ENCODE peak calls at places on chromosomes 16 and 17, in ten cellular contexts. E is H9, R is mammary epithelial cell, L is fibroblast of lung, T is heart right ventricle, W is heart left ventricle, K is testis, Z is psoas muscle, B is brain microvascular endothelial cell, M is A549. I is an unnamed sample.

GRCh38 chr17:77429985-77430752 is 289.4 kb downstream of the SEC14L1 start:
- DNase-seq in E (peak; percentile 98), T (peak; percentile 97), Z (peak; percentile 91), K (peak; percentile 90), L (peak; percentile 99), M (peak; percentile 84), B (peak; percentile 98), W (peak; percentile 93), R (peak; percentile 76), I (peak; percentile 99)

GRCh38 chr17:12395733-12396354 is 269.8 kb upstream of the MYOCD start:
- DNase-seq in Z (no peak), M (peak; percentile 34), L (no peak), E (peak; percentile 68), W (no peak), B (peak; percentile 35), K (peak; percentile 53), R (no peak), T (no peak), I (no peak)

GRCh38 chr16:4846503-4846900 is 586 bp downstream of the GLYR1 start:
- DNase-seq in Z (peak; percentile 48), L (peak; percentile 53), M (no peak), B (peak; percentile 64), K (peak; percentile 79), E (peak; percentile 32), R (peak; percentile 65), T (peak; percentile 63), W (no peak), I (peak; percentile 70)

GRCh38 chr17:59361916-59362810 is 30.7 kb downstream of the YPEL2 start:
- DNase-seq in E (no peak), Z (no peak), T (no peak), R (peak; percentile 87), K (no peak), W (no peak), M (no peak), L (peak; percentile 90), B (peak; percentile 87), I (peak; percentile 58)

GRCh38 chr16:9755076-9755475 is 427.2 kb downstream of the GRIN2A start:
- DNase-seq in B (no peak), L (no peak), T (no peak), R (no peak), W (no peak), Z (no peak), E (no peak), M (no peak), K (no peak), I (no peak)

GRCh38 chr17:67177732-67178131 is 67.3 kb downstream of the HELZ start:
- DNase-seq in R (no peak), T (no peak), M (no peak), L (no peak), W (no peak), B (no peak), Z (no peak), K (no peak), E (no peak), I (no peak)

GRCh38 chr17:47276868-47277267 is 23.2 kb downstream of the ITGB3 start:
- DNase-seq in B (peak; percentile 50), Z (peak; percentile 63), E (peak; percentile 77), K (peak; percentile 74), R (peak; percentile 70), L (peak; percentile 90), T (peak; percentile 88), M (no peak), W (peak; percentile 75), I (peak; percentile 94)

GRCh38 chr17:69286257-69286656 is 40.7 kb downstream of the ABCA5 start:
- DNase-seq in Z (no peak), W (no peak), M (no peak), B (no peak), L (no peak), E (no peak), R (peak; percentile 27), T (no peak), K (no peak), I (no peak)

GRCh38 chr17:50203086-50203485 is 1.7 kb upstream of the COL1A1 start:
- DNase-seq in M (no peak), W (no peak), E (no peak), K (no peak), B (no peak), T (no peak), L (peak; percentile 47), R (no peak), Z (no peak), I (no peak)

DNA sequence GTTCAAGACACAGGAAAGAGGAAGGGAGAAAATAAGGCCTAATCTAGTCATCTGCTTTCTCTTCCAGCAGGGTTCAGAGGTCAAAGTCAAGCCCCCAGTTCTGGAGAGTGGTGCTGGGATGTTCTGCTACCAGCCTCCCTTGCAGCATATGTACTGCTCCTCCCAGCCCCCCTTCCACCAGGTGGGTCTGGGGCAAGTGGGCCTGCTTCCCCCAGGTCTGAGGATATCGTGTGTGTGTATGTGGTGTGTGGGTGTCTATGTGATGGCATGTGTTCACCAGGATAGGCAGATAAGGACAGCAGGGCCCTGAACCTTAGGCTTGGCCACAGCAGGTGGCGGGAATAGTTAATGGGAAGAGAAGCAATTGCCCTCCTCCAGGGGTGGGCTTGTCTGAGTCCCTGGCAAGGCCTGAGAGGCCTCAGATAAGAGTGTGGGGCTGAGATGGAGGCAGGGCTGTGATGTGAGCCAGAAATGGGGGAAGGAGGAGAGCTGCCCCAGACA is 21.1 kb downstream of the FOXN1 start:
- DNase-seq in E (no peak), T (no peak), Z (no peak), B (no peak), W (no peak), M (no peak), R (no peak), K (no peak), L (no peak), I (no peak)
- H3K27ac ChIP-seq in E (no peak overlapping the region), T (no peak overlapping the region), Z (no peak overlapping the region), B (no peak overlapping the region), W (no peak overlapping the region), M (no peak overlapping the region), R (no peak overlapping the region), K (no peak overlapping the region), L (no peak overlapping the region), I (no peak overlapping the region)

DNA sequence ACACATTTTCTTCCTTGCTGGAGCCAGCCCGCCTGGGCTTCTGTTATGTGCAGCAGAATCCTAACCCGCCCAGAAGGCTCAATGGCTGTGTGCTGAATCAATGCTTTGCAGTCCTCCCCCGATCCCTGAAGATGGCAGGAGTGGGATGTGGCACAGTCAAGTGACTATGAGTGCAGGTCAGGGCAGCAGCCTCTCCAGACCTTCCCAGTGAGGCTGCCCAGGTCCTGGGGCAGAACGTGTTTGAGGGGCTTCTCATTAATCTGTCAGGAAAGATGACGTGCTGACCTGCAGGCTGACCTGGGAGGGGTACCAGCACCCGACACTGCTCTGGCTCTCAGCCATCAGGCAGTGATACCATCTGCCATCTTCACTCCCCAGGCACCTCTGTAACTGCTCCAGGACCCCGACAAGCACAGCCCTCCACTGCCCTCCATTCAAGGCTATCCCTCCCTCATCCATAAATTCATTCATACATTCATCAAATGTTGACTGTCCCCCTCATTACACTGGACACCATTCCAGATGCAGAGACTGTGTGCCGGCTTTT is 35.1 kb downstream of the LRRC75A start:
- DNase-seq in Z (no peak), W (no peak), E (peak; percentile 73), K (peak; percentile 74), M (no peak), T (no peak), B (no peak), L (no peak), R (no peak), I (no peak)
- H3K27ac ChIP-seq in Z (no peak overlapping the region), W (no peak overlapping the region), E (no peak overlapping the region), K (no peak overlapping the region), M (no peak overlapping the region), T (no peak overlapping the region), B (no peak overlapping the region), L (no peak overlapping the region), R (no peak overlapping the region), I (no peak overlapping the region)

GRCh38 chr17:4806770-4807533 is at the start of gene PLD2:
- DNase-seq in L (peak; percentile 69), T (peak; percentile 87), Z (peak; percentile 87), E (peak; percentile 91), B (peak; percentile 47), M (peak; percentile 98), W (peak; percentile 94), K (peak; percentile 90), R (peak; percentile 79), I (peak; percentile 91)
- H3K27ac ChIP-seq in L (no peak within 1 kb of the TSS), T (peak within 1 kb of the TSS; percentile 91), Z (peak within 1 kb of the TSS; percentile 63), E (no peak within 1 kb of the TSS), B (peak within 1 kb of the TSS; percentile 47), M (peak within 1 kb of the TSS; percentile 86), W (peak within 1 kb of the TSS; percentile 88), K (peak within 1 kb of the TSS; percentile 66), R (peak within 1 kb of the TSS; percentile 22), I (peak within 1 kb of the TSS; percentile 78)

GRCh38 chr17:41695134-41695661 is 6.5 kb downstream of the EIF1 start:
- DNase-seq in T (no peak), M (no peak), L (no peak), R (no peak), Z (no peak), B (no peak), K (no peak), W (no peak), E (no peak), I (no peak)
- H3K27ac ChIP-seq in T (no peak overlapping the region), M (no peak overlapping the region), L (no peak overlapping the region), R (no peak overlapping the region), Z (peak overlapping the region; percentile 5), B (no peak overlapping the region), K (no peak overlapping the region), W (no peak overlapping the region), E (no peak overlapping the region), I (peak overlapping the region; percentile 67)

GRCh38 chr17:74303300-74303699 is 22.7 kb upstream of the KIF19 start:
- DNase-seq in M (no peak), K (no peak), R (no peak), E (no peak), B (no peak), T (no peak), L (no peak), Z (no peak), W (no peak), I (no peak)

GRCh38 chr17:74305865-74306654 is 20.0 kb upstream of the KIF19 start:
- DNase-seq in R (no peak), B (no peak), M (no peak), T (no peak), Z (no peak), E (peak; percentile 45), L (no peak), K (no peak), W (no peak), I (no peak)

GRCh38 chr17:74309902-74310301 is 16.1 kb upstream of the KIF19 start:
- DNase-seq in K (no peak), B (no peak), L (no peak), Z (no peak), R (no peak), W (peak; percentile 30), M (no peak), T (no peak), E (peak; percentile 29), I (no peak)

GRCh38 chr17:74307984-74308773 is 17.8 kb upstream of the KIF19 start:
- DNase-seq in T (peak; percentile 67), B (no peak), R (no peak), M (no peak), L (no peak), K (peak; percentile 73), E (no peak), W (peak; percentile 75), Z (no peak), I (no peak)
- H3K27ac ChIP-seq in T (peak overlapping the region; percentile 37), B (no peak overlapping the region), R (no peak overlapping the region), M (no peak overlapping the region), L (no peak overlapping the region), K (no peak overlapping the region), E (no peak overlapping the region), W (no peak overlapping the region), Z (no peak overlapping the region), I (no peak overlapping the region)

GRCh38 chr17:80927791-80928216 is 63.8 kb upstream of the CHMP6 start:
- DNase-seq in W (no peak), R (no peak), K (no peak), E (no peak), T (no peak), L (no peak), B (peak; percentile 72), M (no peak), Z (no peak), I (peak; percentile 56)
- H3K27ac ChIP-seq in W (no peak overlapping the region), R (no peak overlapping the region), K (no peak overlapping the region), E (no peak overlapping the region), T (no peak overlapping the region), L (no peak overlapping the region), B (peak overlapping the region; percentile 37), M (no peak overlapping the region), Z (no peak overlapping the region), I (no peak overlapping the region)

I was measured in sigmoid colon.